ENCODE peak calls at places on chromosome 5, in five cellular contexts. J is HEK293T, V is H1, U is HepG2, D is GM12878. O is an unnamed sample.

GRCh38 chr5:154444559-154445421 is 1.0 kb upstream of the SAP30L start:
- DNase-seq in J (peak; percentile 41), V (peak; percentile 75), D (no peak), U (no peak), O (no peak)

GRCh38 chr5:95822408-95823240 is at the start of gene GLRX:
- DNase-seq in J (peak; percentile 65), D (no peak), V (peak; percentile 68), U (peak; percentile 65), O (peak; percentile 46)

GRCh38 chr5:142441638-142442037 is 116.8 kb upstream of the SPRY4 start:
- DNase-seq in J (no peak), D (no peak), V (no peak), U (no peak), O (no peak)

GRCh38 chr5:93145767-93146166 is 435.3 kb downstream of the NR2F1-AS1 start:
- DNase-seq in U (no peak), V (no peak), D (no peak), J (no peak), O (no peak)

GRCh38 chr5:59503223-59503622 is 390.3 kb downstream of the PDE4D start:
- DNase-seq in V (no peak), D (no peak), U (no peak), J (no peak), O (no peak)

GRCh38 chr5:103402861-103403260 is 144.3 kb downstream of the MACIR start:
- DNase-seq in U (no peak), D (no peak), J (no peak), V (no peak), O (no peak)

GRCh38 chr5:88683506-88684135 is 199.4 kb downstream of the MEF2C start:
- DNase-seq in V (peak; percentile 66), J (no peak), U (peak; percentile 5), D (no peak), O (no peak)

GRCh38 chr5:153067869-153068268 is 422.6 kb upstream of the GRIA1 start:
- DNase-seq in J (no peak), V (no peak), D (no peak), U (no peak), O (no peak)

GRCh38 chr5:61010759-61011460 is 65.9 kb downstream of the NDUFAF2 start:
- DNase-seq in U (peak; percentile 8), V (no peak), D (no peak), J (peak; percentile 7), O (peak; percentile 13)

GRCh38 chr5:40429258-40430111 is 250.2 kb upstream of the PTGER4 start:
- DNase-seq in V (no peak), J (no peak), U (no peak), D (no peak), O (no peak)

GRCh38 chr5:139403418-139403786 is 487 bp downstream of the SPATA24 start:
- DNase-seq in D (no peak), V (no peak), J (no peak), U (no peak), O (no peak)

GRCh38 chr5:151627650-151628049 is 36.5 kb upstream of the FAT2 start:
- DNase-seq in U (no peak), D (no peak), J (no peak), V (no peak), O (no peak)

GRCh38 chr5:133873936-133874585 is 94.4 kb downstream of the C5orf15 start:
- DNase-seq in D (no peak), V (no peak), U (no peak), J (no peak), O (no peak)

GRCh38 chr5:59807806-59808205 is 85.7 kb downstream of the PDE4D start:
- DNase-seq in V (no peak), U (no peak), D (no peak), J (no peak), O (no peak)

GRCh38 chr5:93322970-93323369 is 258.0 kb downstream of the NR2F1-AS1 start:
- DNase-seq in V (no peak), J (peak; percentile 12), U (no peak), D (no peak), O (no peak)

GRCh38 chr5:147391781-147392180 is 118.1 kb downstream of the DPYSL3 start:
- DNase-seq in J (peak; percentile 46), U (peak; percentile 25), V (no peak), D (no peak), O (no peak)

GRCh38 chr5:39476466-39477215 is 51.9 kb upstream of the DAB2 start:
- DNase-seq in U (no peak), J (no peak), V (no peak), D (no peak), O (no peak)

GRCh38 chr5:9034671-9035070 is 511.2 kb downstream of the SEMA5A start:
- DNase-seq in V (no peak), U (no peak), J (no peak), D (no peak), O (no peak)

GRCh38 chr5:32190094-32190493 is 16.0 kb upstream of the GOLPH3 start:
- DNase-seq in J (no peak), V (no peak), D (no peak), U (no peak), O (no peak)

GRCh38 chr5:98108497-98108896 is 665.0 kb upstream of the RGMB start:
- DNase-seq in J (no peak), V (no peak), U (no peak), D (no peak), O (no peak)

GRCh38 chr5:154620406-154620805 is 134.8 kb upstream of the LARP1 start:
- DNase-seq in V (no peak), D (no peak), U (no peak), J (no peak), O (no peak)

GRCh38 chr5:110625376-110625999 is 101.0 kb downstream of the TMEM232 start:
- DNase-seq in U (peak; percentile 9), D (no peak), J (no peak), V (no peak), O (no peak)

GRCh38 chr5:178106556-178107239 is 6.6 kb upstream of the N4BP3 start:
- DNase-seq in V (no peak), J (no peak), D (no peak), U (no peak), O (no peak)

GRCh38 chr5:168353216-168353957 is 61.9 kb downstream of the WWC1 start:
- DNase-seq in U (no peak), D (no peak), J (no peak), V (no peak), O (no peak)

GRCh38 chr5:103014983-103015382 is 105.0 kb downstream of the GIN1 start:
- DNase-seq in V (no peak), U (no peak), D (no peak), J (no peak), O (no peak)

GRCh38 chr5:55636177-55636576 is 75.9 kb downstream of the SLC38A9 start:
- DNase-seq in U (no peak), V (no peak), J (no peak), D (no peak), O (no peak)

GRCh38 chr5:42591026-42591425 is 165.6 kb upstream of the CCDC152 start:
- DNase-seq in D (no peak), V (no peak), U (no peak), J (no peak), O (no peak)

GRCh38 chr5:100790170-100790665 is 112.9 kb downstream of the ST8SIA4 start:
- DNase-seq in U (no peak), D (no peak), V (peak; percentile 55), J (no peak), O (peak; percentile 43)

GRCh38 chr5:114449836-114450515 is 88.1 kb downstream of the KCNN2 start:
- DNase-seq in U (peak; percentile 25), D (peak; percentile 60), V (peak; percentile 78), J (peak; percentile 68), O (peak; percentile 44)

GRCh38 chr5:156223547-156223946 is 103.4 kb upstream of the SGCD start:
- DNase-seq in U (no peak), D (no peak), V (no peak), J (no peak), O (no peak)

GRCh38 chr5:139566611-139567010 is 5.5 kb downstream of the UBE2D2 start:
- DNase-seq in D (no peak), J (no peak), U (no peak), V (no peak), O (no peak)

DNA sequence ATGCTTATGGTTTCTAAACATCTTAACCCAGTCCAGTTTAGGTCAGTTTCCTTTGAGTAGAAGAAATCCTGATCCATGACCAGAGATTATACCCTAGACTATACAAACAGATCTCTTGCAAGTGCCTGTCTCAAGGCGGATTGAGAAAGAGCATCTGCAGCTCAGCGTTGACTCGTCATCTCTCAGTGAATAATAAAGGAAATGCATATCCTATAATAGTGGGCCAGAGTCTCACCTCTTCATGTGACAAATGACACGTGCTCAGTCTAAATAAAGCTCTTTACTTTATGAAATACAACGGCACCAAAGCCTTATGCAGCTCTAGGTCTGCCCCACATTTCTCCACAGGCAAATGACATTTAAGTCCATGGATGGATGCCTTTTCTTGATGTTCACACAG is 179.4 kb upstream of the NR3C1 start:
- DNase-seq in D (no peak), J (no peak), U (no peak), V (no peak), O (no peak)
- TF ChIP-seq SUZ12 in D (no peak), J (no peak), U (no peak), V (no peak), O (no peak)

DNA sequence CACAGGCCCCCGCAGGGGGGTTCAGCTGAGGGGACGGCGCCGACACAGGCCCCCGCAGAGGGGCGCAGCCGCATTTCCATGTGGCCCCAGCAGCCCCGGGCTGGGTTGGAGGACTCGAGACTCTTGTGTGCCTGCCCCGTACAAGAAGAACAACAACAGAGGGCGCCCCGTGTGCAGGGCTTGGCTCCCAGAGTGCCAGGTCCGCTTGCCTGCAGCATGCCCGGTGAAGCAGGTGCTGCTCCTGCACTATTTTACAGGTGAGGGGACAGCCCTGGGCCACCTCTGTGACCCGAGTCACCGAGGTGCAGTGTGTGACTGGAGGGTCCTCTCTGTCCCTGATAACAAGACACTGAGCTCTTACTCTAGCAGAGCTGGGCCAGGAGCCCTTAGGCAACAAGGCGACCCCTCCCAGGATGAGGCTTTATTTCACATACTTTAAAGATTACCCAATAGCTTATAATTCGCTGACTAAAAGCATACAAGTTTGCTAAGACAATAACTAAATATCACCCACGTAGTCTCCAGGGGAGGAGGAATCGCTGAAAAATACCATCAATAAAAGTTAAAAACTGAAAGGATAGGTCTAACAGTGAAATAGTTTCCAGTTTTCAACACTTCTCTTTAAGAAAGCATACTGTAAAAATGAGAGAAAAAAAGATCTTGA is 41.7 kb upstream of the SLC9A3 start:
- DNase-seq in J (no peak), D (no peak), V (peak; percentile 64), U (no peak), O (no peak)
- TF ChIP-seq SUZ12 in J (no peak), D (no peak), V (no peak), U (no peak), O (no peak)

GRCh38 chr5:179860301-179860700 is 1.7 kb upstream of the MRNIP start:
- DNase-seq in U (no peak), D (no peak), V (no peak), J (no peak), O (no peak)
- TF ChIP-seq SUZ12 in U (no peak), D (no peak), V (no peak), J (no peak), O (no peak)

GRCh38 chr5:90954951-90955635 is 396.5 kb downstream of the ADGRV1 start:
- DNase-seq in V (no peak), U (no peak), J (no peak), D (no peak), O (no peak)

GRCh38 chr5:90947667-90948066 is 389.1 kb downstream of the ADGRV1 start:
- DNase-seq in V (no peak), D (no peak), U (no peak), J (no peak), O (no peak)

GRCh38 chr5:90948969-90949368 is 390.4 kb downstream of the ADGRV1 start:
- DNase-seq in D (no peak), U (no peak), J (no peak), V (no peak), O (no peak)

GRCh38 chr5:90944116-90944515 is 385.5 kb downstream of the ADGRV1 start:
- DNase-seq in D (no peak), U (no peak), V (no peak), J (no peak), O (no peak)

GRCh38 chr5:90949469-90950358 is 391.1 kb downstream of the ADGRV1 start:
- DNase-seq in V (no peak), U (peak; percentile 97), D (no peak), J (no peak), O (no peak)
- TF ChIP-seq SUZ12 in V (no peak), U (no peak), D (no peak), J (no peak), O (no peak)